ENCODE peak calls at places on chromosomes 5 and 9, in nine cellular contexts. O, Z, U, R, W, N, H, V and T are unnamed samples. For H3K27me3, the result is how much of the 10 kb centered on the place peaks cover.

GRCh38 chr9:70110194-70111041 is 66.8 kb downstream of the MAMDC2 start:
- DNase-seq in O (no peak), Z (no peak), U (no peak), R (no peak), W (peak), N (peak), H (no peak), V (no peak), T (no peak)

GRCh38 chr9:71106992-71107391 is 14.4 kb downstream of the TRPM3 start:
- DNase-seq in O (no peak), Z (no peak), U (no peak), R (no peak), W (no peak), N (no peak), H (no peak), V (no peak), T (no peak)

GRCh38 chr9:100064872-100065581 is 33.8 kb downstream of the ERP44 start:
- DNase-seq in O (no peak), Z (no peak), U (no peak), R (no peak), W (no peak), N (peak), H (no peak), V (no peak), T (no peak)

GRCh38 chr5:146703499-146703898 is 175.1 kb downstream of the PPP2R2B start:
- DNase-seq in O (no peak), Z (no peak), U (no peak), R (no peak), W (no peak), N (no peak), H (no peak), V (no peak), T (no peak)

GRCh38 chr5:125409496-125410351 is 663.3 kb upstream of the ZNF608 start:
- DNase-seq in O (no peak), Z (no peak), U (no peak), R (no peak), W (peak), N (peak), H (no peak), V (no peak), T (peak)

GRCh38 chr9:76895186-76895585 is 10.7 kb downstream of the PRUNE2 start:
- DNase-seq in O (peak), Z (no peak), U (no peak), R (no peak), W (no peak), N (peak), H (no peak), V (no peak), T (no peak)

GRCh38 chr5:142645456-142645855 is 40.4 kb downstream of the FGF1 start:
- DNase-seq in O (no peak), Z (no peak), U (no peak), R (no peak), W (no peak), N (no peak), H (no peak), V (no peak), T (no peak)

GRCh38 chr9:3397726-3398125 is 128.1 kb downstream of the RFX3 start:
- DNase-seq in O (no peak), Z (no peak), U (no peak), R (no peak), W (no peak), N (no peak), H (no peak), V (no peak), T (no peak)

GRCh38 chr5:16345454-16345853 is 120.1 kb downstream of the ZNF622 start:
- DNase-seq in O (no peak), Z (no peak), U (no peak), R (no peak), W (no peak), N (no peak), H (no peak), V (no peak), T (no peak)

GRCh38 chr9:136687721-136688223 is 515 bp upstream of the AGPAT2 start:
- DNase-seq in O (no peak), Z (peak), U (no peak), R (no peak), W (no peak), N (no peak), H (no peak), V (no peak), T (peak)

GRCh38 chr9:38227061-38227540 is 158.1 kb upstream of the SHB start:
- DNase-seq in O (peak), Z (peak), U (peak), R (no peak), W (peak), N (peak), H (peak), V (peak), T (peak)

GRCh38 chr9:77063645-77064285 is 44.3 kb downstream of the FOXB2 start:
- DNase-seq in O (no peak), Z (no peak), U (no peak), R (no peak), W (no peak), N (peak), H (no peak), V (no peak), T (no peak)

GRCh38 chr9:135275926-135276289 is 188.4 kb downstream of the OLFM1 start:
- DNase-seq in O (no peak), Z (no peak), U (no peak), R (no peak), W (no peak), N (no peak), H (no peak), V (no peak), T (no peak)

GRCh38 chr5:10565785-10566506 is 2.1 kb downstream of the ANKRD33B start:
- DNase-seq in O (no peak), Z (peak), U (no peak), R (no peak), W (no peak), N (no peak), H (peak), V (no peak), T (no peak)

GRCh38 chr9:36101916-36102741 is 34.4 kb upstream of the GLIPR2 start:
- DNase-seq in O (peak), Z (no peak), U (no peak), R (no peak), W (peak), N (peak), H (no peak), V (no peak), T (peak)

GRCh38 chr9:134620751-134621557 is 20.6 kb upstream of the COL5A1 start:
- DNase-seq in O (peak), Z (no peak), U (no peak), R (peak), W (no peak), N (no peak), H (no peak), V (no peak), T (no peak)

GRCh38 chr5:181261320-181262085 is 560 bp upstream of the TRIM52 start:
- DNase-seq in O (peak), Z (peak), U (no peak), R (peak), W (peak), N (peak), H (no peak), V (peak), T (peak)

GRCh38 chr5:172751761-172752510 is 19.1 kb downstream of the DUSP1 start:
- DNase-seq in O (no peak), Z (no peak), U (no peak), R (no peak), W (no peak), N (no peak), H (no peak), V (no peak), T (no peak)

GRCh38 chr5:30752015-30752414 is 441.5 kb upstream of the CDH6 start:
- DNase-seq in O (no peak), Z (no peak), U (no peak), R (no peak), W (no peak), N (peak), H (no peak), V (no peak), T (no peak)

GRCh38 chr5:6452622-6453504 is 4.2 kb downstream of the UBE2QL1 start:
- DNase-seq in O (no peak), Z (no peak), U (no peak), R (no peak), W (no peak), N (no peak), H (no peak), V (no peak), T (no peak)

GRCh38 chr5:36323926-36324781 is 22.5 kb upstream of the RANBP3L start:
- DNase-seq in O (no peak), Z (no peak), U (no peak), R (no peak), W (no peak), N (no peak), H (no peak), V (no peak), T (peak)

GRCh38 chr9:112380102-112380581 is at the start of gene HSDL2:
- DNase-seq in O (peak), Z (peak), U (no peak), R (no peak), W (no peak), N (peak), H (no peak), V (no peak), T (no peak)

GRCh38 chr5:17187401-17187800 is 30.0 kb upstream of the BASP1 start:
- DNase-seq in O (no peak), Z (no peak), U (no peak), R (no peak), W (no peak), N (peak), H (no peak), V (no peak), T (no peak)

GRCh38 chr9:29806941-29807625 is 2233.8 kb upstream of the C9orf72 start:
- DNase-seq in O (no peak), Z (no peak), U (no peak), R (no peak), W (no peak), N (no peak), H (no peak), V (no peak), T (no peak)

GRCh38 chr5:7210549-7210948 is 185.4 kb upstream of the ADCY2 start:
- DNase-seq in O (no peak), Z (no peak), U (no peak), R (no peak), W (no peak), N (no peak), H (no peak), V (no peak), T (no peak)

GRCh38 chr5:166188482-166188881 is 2103.0 kb upstream of the WWC1 start:
- DNase-seq in O (no peak), Z (no peak), U (no peak), R (no peak), W (no peak), N (no peak), H (no peak), V (no peak), T (no peak)

GRCh38 chr5:177545487-177546261 is 8.7 kb downstream of the FAM193B start:
- DNase-seq in O (peak), Z (no peak), U (no peak), R (peak), W (no peak), N (peak), H (no peak), V (peak), T (peak)

GRCh38 chr5:180975338-180975737 is 13.3 kb upstream of the BTNL3 start:
- DNase-seq in O (no peak), Z (peak), U (peak), R (no peak), W (no peak), N (no peak), H (no peak), V (no peak), T (no peak)

GRCh38 chr9:121009657-121010056 is 40.4 kb downstream of the C5 start:
- DNase-seq in O (no peak), Z (no peak), U (no peak), R (no peak), W (no peak), N (no peak), H (no peak), V (no peak), T (no peak)

GRCh38 chr9:137174722-137175293 is 3.0 kb upstream of the TMEM210 start:
- DNase-seq in O (no peak), Z (no peak), U (no peak), R (no peak), W (no peak), N (no peak), H (no peak), V (no peak), T (no peak)

GRCh38 chr9:136235171-136235570 is 10.4 kb downstream of the QSOX2 start:
- DNase-seq in O (no peak), Z (no peak), U (no peak), R (no peak), W (no peak), N (no peak), H (no peak), V (no peak), T (no peak)

GRCh38 chr5:81708889-81709288 is 42.0 kb downstream of the SSBP2 start:
- DNase-seq in O (no peak), Z (no peak), U (no peak), R (no peak), W (no peak), N (no peak), H (no peak), V (no peak), T (no peak)

GRCh38 chr9:35863583-35863982 is 6.6 kb downstream of the OR13J1 start:
- DNase-seq in O (no peak), Z (no peak), U (no peak), R (no peak), W (no peak), N (no peak), H (no peak), V (no peak), T (no peak)

GRCh38 chr9:97600531-97601227 is 32.5 kb downstream of the TSTD2 start:
- DNase-seq in O (no peak), Z (no peak), U (no peak), R (no peak), W (no peak), N (no peak), H (no peak), V (no peak), T (no peak)

DNA sequence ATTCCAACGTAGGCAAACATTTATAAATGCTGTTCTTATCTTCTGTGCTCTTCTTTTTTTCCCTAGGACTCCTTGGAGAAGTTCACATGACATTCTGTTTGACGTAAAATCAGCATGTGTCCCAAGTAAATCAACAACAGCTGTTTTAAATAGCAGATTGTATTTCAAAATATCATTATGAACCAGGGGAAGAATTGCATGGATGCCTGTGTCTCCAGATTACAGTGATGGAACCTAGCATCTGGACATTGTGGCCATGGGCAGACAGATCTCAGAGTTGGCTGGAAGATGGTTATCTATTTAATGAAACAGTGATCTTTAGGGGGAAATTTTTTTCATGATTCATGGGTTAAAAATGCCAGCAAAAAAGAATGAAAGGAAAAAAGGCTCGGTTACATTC is 222.0 kb downstream of the MAN2A1 start:
- DNase-seq in O (no peak), Z (no peak), U (no peak), R (no peak), W (no peak), N (peak), H (no peak), V (no peak), T (no peak)
- H3K27me3 ChIP-seq in O (under half), Z (under half), U (under half), R (under half), W (under half), N (under half), H (under half), V (under half), T (under half)

GRCh38 chr5:139394123-139394653 is 716 bp downstream of the PROB1 start:
- DNase-seq in O (peak), Z (no peak), U (no peak), R (no peak), W (peak), N (no peak), H (no peak), V (no peak), T (peak)

GRCh38 chr5:139391570-139392323 is 2.0 kb upstream of the MZB1 start:
- DNase-seq in O (no peak), Z (no peak), U (no peak), R (no peak), W (no peak), N (peak), H (peak), V (no peak), T (no peak)

GRCh38 chr5:139392324-139392677 is 2.6 kb upstream of the MZB1 start:
- DNase-seq in O (no peak), Z (no peak), U (no peak), R (no peak), W (no peak), N (no peak), H (no peak), V (no peak), T (no peak)

GRCh38 chr5:139393497-139394122 is 1.3 kb downstream of the PROB1 start:
- DNase-seq in O (no peak), Z (no peak), U (no peak), R (no peak), W (no peak), N (no peak), H (no peak), V (no peak), T (no peak)

DNA sequence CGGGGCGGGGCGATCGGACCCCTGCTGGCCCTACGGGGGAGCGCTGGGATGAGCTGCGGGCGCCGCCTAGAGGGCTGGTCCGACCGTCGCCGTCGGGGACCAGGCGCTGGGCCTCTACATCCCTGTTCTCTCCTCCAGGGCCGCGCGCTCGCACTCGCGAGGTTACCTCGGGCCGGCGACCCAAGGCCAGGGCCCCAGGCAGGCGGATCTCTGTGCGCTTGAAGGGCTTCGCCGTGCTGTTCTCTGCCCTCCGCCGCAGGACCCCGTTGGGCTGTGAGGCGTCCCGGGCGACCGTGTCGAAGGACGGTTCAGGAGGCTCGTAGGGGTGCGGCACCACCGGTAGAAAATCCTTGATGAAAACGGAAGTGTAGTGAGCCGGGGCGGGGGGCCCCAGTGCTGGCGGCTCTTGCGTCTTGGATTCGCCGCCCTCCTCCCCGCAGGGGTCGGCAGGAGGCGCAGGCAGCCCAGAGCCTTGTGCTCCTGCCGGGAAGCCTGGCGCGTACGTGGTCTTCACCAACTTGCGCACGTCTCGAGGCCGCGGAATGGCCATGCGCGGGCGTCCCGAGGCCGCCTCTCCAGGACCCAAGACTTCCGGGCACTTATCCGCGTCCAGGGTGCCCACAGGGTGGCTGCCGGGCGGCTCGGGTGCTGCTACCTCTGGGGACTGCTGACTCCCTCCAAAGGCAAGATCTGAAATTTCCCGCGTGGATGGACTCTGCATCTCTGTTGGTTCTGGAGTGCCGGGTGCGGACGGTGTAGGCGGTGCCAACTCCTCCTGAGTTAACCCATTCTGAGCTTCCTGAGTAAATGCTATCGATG is 2.0 kb downstream of the PROB1 start:
- DNase-seq in O (no peak), Z (peak), U (no peak), R (no peak), W (peak), N (no peak), H (no peak), V (no peak), T (peak)
- TF ChIP-seq POLR2A in O (no peak), Z (no peak), U (no peak), R (no peak), W (no peak), N (no peak), H (no peak), V (no peak), T (no peak)

GRCh38 chr5:126520593-126520953 is 74.4 kb downstream of the ALDH7A1 start:
- DNase-seq in O (no peak), Z (no peak), U (no peak), R (no peak), W (no peak), N (no peak), H (no peak), V (no peak), T (no peak)
- H3K27ac ChIP-seq in O (peak), Z (no peak), U (no peak), R (peak), W (no peak), N (no peak), H (peak), V (peak), T (peak)

GRCh38 chr5:95621839-95622629 is 2.1 kb downstream of the GPR150 start:
- DNase-seq in O (no peak), Z (no peak), U (no peak), R (no peak), W (no peak), N (no peak), H (no peak), V (no peak), T (no peak)
- H3K27me3 ChIP-seq in O (under half), Z (under half), U (under half), R (under half), W (under half), N (under half), H (under half), V (under half), T (under half)

DNA sequence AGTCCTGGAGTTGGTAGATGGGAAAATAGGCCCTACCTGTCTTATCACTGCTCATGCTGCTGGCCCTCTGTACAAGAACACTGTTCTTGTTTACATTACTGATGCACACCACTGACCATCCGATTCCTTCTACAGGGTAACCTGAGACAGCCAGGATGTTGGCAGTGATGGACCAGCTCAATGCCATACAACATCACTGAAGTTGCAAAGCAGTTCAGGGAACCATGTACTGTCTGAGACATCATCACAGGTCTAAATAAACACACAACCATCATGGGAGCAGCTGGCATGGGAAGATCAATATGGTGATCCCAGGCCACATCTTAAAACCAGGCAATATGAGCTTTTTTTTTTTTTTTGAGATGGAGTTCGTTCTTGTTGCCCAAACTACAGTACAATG is 59.0 kb downstream of the IARS1 start:
- DNase-seq in O (no peak), Z (no peak), U (no peak), R (no peak), W (no peak), N (no peak), H (no peak), V (no peak), T (peak)
- TF ChIP-seq POLR2A in O (no peak), Z (no peak), U (no peak), R (no peak), W (no peak), N (no peak), H (no peak), V (no peak), T (no peak)

DNA sequence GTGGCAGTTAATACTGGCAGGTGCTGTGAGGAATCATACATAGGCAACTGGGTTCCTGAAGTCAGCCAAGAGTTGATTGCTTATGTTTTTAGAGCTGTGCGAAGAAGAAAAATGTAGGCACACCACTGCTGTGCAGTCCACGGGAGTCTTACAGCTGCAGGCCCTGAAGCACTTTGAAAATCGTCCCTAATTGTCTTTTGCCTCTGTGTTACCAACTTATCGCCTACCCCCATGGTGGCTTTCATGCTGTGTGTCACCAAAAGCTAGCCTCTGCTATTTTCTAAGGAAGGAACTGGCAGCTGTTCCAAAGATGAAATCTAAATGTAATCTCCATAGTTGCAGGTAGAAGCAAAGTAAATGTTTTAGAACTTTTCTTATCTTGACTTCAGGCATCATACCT is 263.9 kb downstream of the ARRDC3 start:
- DNase-seq in O (no peak), Z (no peak), U (no peak), R (no peak), W (no peak), N (no peak), H (no peak), V (no peak), T (no peak)
- H3K27ac ChIP-seq in O (peak), Z (no peak), U (no peak), R (no peak), W (no peak), N (no peak), H (peak), V (peak), T (peak)

GRCh38 chr9:20065076-20065475 is 276.2 kb upstream of the SLC24A2 start:
- DNase-seq in O (no peak), Z (no peak), U (no peak), R (no peak), W (peak), N (no peak), H (no peak), V (no peak), T (no peak)
- H3K27me3 ChIP-seq in O (under half), Z (under half), U (under half), R (under half), W (under half), N (under half), H (under half), V (under half), T (under half)